ENCODE peak calls at places on chromosomes 7 and 10, in six cellular contexts. One of them, this sample, is unnamed.

GRCh38 chr7:117688126-117688525 is 185.1 kb downstream of the CTTNBP2 start:
- DNase-seq in GM23248: no peak
- DNase-seq in GM03348: no peak
- DNase-seq in Daoy: no peak
- DNase-seq in GM12865: no peak
- DNase-seq in SHP77: no peak
- DNase-seq in this sample: no peak

GRCh38 chr10:132897516-132898381 is 44.6 kb downstream of the CFAP46 start:
- DNase-seq in GM23248: no peak
- DNase-seq in GM03348: no peak
- DNase-seq in Daoy: no peak
- DNase-seq in GM12865: no peak
- DNase-seq in SHP77: no peak
- DNase-seq in this sample: no peak

GRCh38 chr7:105691029-105691691 is 109.9 kb upstream of the EFCAB10 start:
- DNase-seq in GM23248: peak; percentile 56
- DNase-seq in GM03348: peak; percentile 66
- DNase-seq in Daoy: peak; percentile 44
- DNase-seq in GM12865: peak; percentile 43
- DNase-seq in SHP77: no peak
- DNase-seq in this sample: no peak

GRCh38 chr10:124744047-124744687 is at the start of gene FAM53B:
- DNase-seq in GM23248: peak; percentile 95
- DNase-seq in GM03348: peak; percentile 94
- DNase-seq in Daoy: peak; percentile 87
- DNase-seq in GM12865: peak; percentile 88
- DNase-seq in SHP77: peak; percentile 87
- DNase-seq in this sample: peak; percentile 86

GRCh38 chr10:84993251-84994035 is 665.1 kb downstream of the CCSER2 start:
- DNase-seq in GM23248: no peak
- DNase-seq in GM03348: no peak
- DNase-seq in Daoy: no peak
- DNase-seq in GM12865: no peak
- DNase-seq in SHP77: no peak
- DNase-seq in this sample: no peak

GRCh38 chr10:24552346-24553016 is 171.2 kb downstream of the ARHGAP21 start:
- DNase-seq in GM23248: peak; percentile 14
- DNase-seq in GM03348: peak; percentile 21
- DNase-seq in Daoy: peak; percentile 41
- DNase-seq in GM12865: peak; percentile 48
- DNase-seq in SHP77: no peak
- DNase-seq in this sample: peak; percentile 17

GRCh38 chr10:67923551-67923950 is 39.1 kb downstream of the SIRT1 start:
- DNase-seq in GM23248: peak; percentile 89
- DNase-seq in GM03348: peak; percentile 35
- DNase-seq in Daoy: no peak
- DNase-seq in GM12865: no peak
- DNase-seq in SHP77: no peak
- DNase-seq in this sample: peak; percentile 71

GRCh38 chr7:155769701-155770100 is 42.6 kb downstream of the SHH start:
- DNase-seq in GM23248: peak; percentile 94
- DNase-seq in GM03348: peak; percentile 86
- DNase-seq in Daoy: no peak
- DNase-seq in GM12865: no peak
- DNase-seq in SHP77: no peak
- DNase-seq in this sample: no peak

GRCh38 chr10:7111574-7111973 is 299.3 kb downstream of the SFMBT2 start:
- DNase-seq in GM23248: peak; percentile 80
- DNase-seq in GM03348: no peak
- DNase-seq in Daoy: no peak
- DNase-seq in GM12865: no peak
- DNase-seq in SHP77: no peak
- DNase-seq in this sample: no peak

GRCh38 chr10:35758086-35758485 is 116.0 kb upstream of the FZD8 start:
- DNase-seq in GM23248: no peak
- DNase-seq in GM03348: no peak
- DNase-seq in Daoy: no peak
- DNase-seq in GM12865: no peak
- DNase-seq in SHP77: no peak
- DNase-seq in this sample: no peak

GRCh38 chr7:65840446-65840845 is 32.4 kb upstream of the VKORC1L1 start:
- DNase-seq in GM23248: no peak
- DNase-seq in GM03348: no peak
- DNase-seq in Daoy: no peak
- DNase-seq in GM12865: peak; percentile 9
- DNase-seq in SHP77: no peak
- DNase-seq in this sample: no peak

GRCh38 chr10:31953080-31953479 is 24.4 kb upstream of the ARHGAP12 start:
- DNase-seq in GM23248: peak; percentile 27
- DNase-seq in GM03348: no peak
- DNase-seq in Daoy: no peak
- DNase-seq in GM12865: no peak
- DNase-seq in SHP77: no peak
- DNase-seq in this sample: no peak

GRCh38 chr10:4023997-4024396 is 239.0 kb upstream of the KLF6 start:
- DNase-seq in GM23248: no peak
- DNase-seq in GM03348: no peak
- DNase-seq in Daoy: peak; percentile 44
- DNase-seq in GM12865: no peak
- DNase-seq in SHP77: no peak
- DNase-seq in this sample: no peak

This sample was measured in MG63.